ENCODE peak calls at places on chromosomes 4 and X, in seven cellular contexts. H is HCT116, E is K562, I is HepG2, N is SK-N-SH, U is GM12878, V is H1. A is an unnamed sample.

GRCh38 chrX:22433292-22434070 is 160.8 kb downstream of the CBLL2 start:
- DNase-seq in H (no peak), E (no peak), I (no peak), N (no peak), U (no peak), V (no peak), A (no peak)

GRCh38 chrX:118551426-118551825 is 55.8 kb downstream of the DOCK11 start:
- DNase-seq in H (no peak), E (no peak), I (no peak), N (no peak), U (no peak), V (no peak), A (no peak)

GRCh38 chr4:23455482-23455881 is 434.4 kb downstream of the PPARGC1A start:
- DNase-seq in H (no peak), E (no peak), I (peak), N (no peak), U (no peak), V (peak), A (no peak)

GRCh38 chrX:125757794-125758564 is 408.1 kb downstream of the DCAF12L2 start:
- DNase-seq in H (no peak), E (peak), I (no peak), N (no peak), U (no peak), V (no peak), A (no peak)

GRCh38 chr4:6054162-6054922 is 36.1 kb upstream of the C4orf50 start:
- DNase-seq in H (no peak), E (no peak), I (no peak), N (no peak), U (no peak), V (no peak), A (no peak)

GRCh38 chr4:54784188-54784671 is 126.5 kb downstream of the KIT start:
- DNase-seq in H (no peak), E (peak), I (no peak), N (no peak), U (no peak), V (no peak), A (peak)

GRCh38 chrX:153735274-153735673 is 10.6 kb downstream of the ABCD1 start:
- DNase-seq in H (no peak), E (peak), I (no peak), N (no peak), U (no peak), V (no peak), A (no peak)

GRCh38 chrX:134764202-134764785 is 106.0 kb upstream of the PLAC1 start:
- DNase-seq in H (peak), E (peak), I (peak), N (peak), U (no peak), V (no peak), A (no peak)

GRCh38 chrX:21865436-21865835 is 9.6 kb downstream of the YY2 start:
- DNase-seq in H (no peak), E (no peak), I (no peak), N (no peak), U (no peak), V (no peak), A (no peak)

GRCh38 chr4:53562409-53562808 is 28.9 kb downstream of the LNX1 start:
- DNase-seq in H (no peak), E (no peak), I (no peak), N (no peak), U (no peak), V (no peak), A (no peak)

GRCh38 chrX:150303386-150304097 is 59.6 kb upstream of the MAMLD1 start:
- DNase-seq in H (no peak), E (no peak), I (no peak), N (no peak), U (no peak), V (no peak), A (no peak)

GRCh38 chrX:116010939-116011338 is 159.6 kb upstream of the AGTR2 start:
- DNase-seq in H (no peak), E (no peak), I (no peak), N (no peak), U (no peak), V (no peak), A (no peak)

GRCh38 chr4:2390146-2390545 is 28.3 kb downstream of the ZFYVE28 start:
- DNase-seq in H (no peak), E (peak), I (peak), N (no peak), U (no peak), V (no peak), A (no peak)

GRCh38 chr4:115159141-115159540 is 45.7 kb upstream of the NDST4 start:
- DNase-seq in H (no peak), E (no peak), I (no peak), N (no peak), U (no peak), V (no peak), A (no peak)

GRCh38 chr4:99863804-99864203 is 30.4 kb downstream of the LAMTOR3 start:
- DNase-seq in H (no peak), E (peak), I (no peak), N (no peak), U (no peak), V (no peak), A (no peak)

GRCh38 chrX:8879750-8880149 is 78.6 kb upstream of the FAM9A start:
- DNase-seq in H (no peak), E (peak), I (peak), N (peak), U (no peak), V (peak), A (no peak)

GRCh38 chrX:83022020-83022419 is 486.1 kb upstream of the POU3F4 start:
- DNase-seq in H (no peak), E (no peak), I (no peak), N (no peak), U (no peak), V (no peak), A (peak)

GRCh38 chrX:153689654-153690465 is 2.1 kb downstream of the SLC6A8 start:
- DNase-seq in H (no peak), E (peak), I (no peak), N (peak), U (no peak), V (no peak), A (no peak)

GRCh38 chr4:142406051-142406549 is 440.0 kb downstream of the INPP4B start:
- DNase-seq in H (no peak), E (no peak), I (no peak), N (no peak), U (peak), V (no peak), A (peak)

GRCh38 chrX:138858438-138858837 is 146.9 kb upstream of the FGF13 start:
- DNase-seq in H (no peak), E (peak), I (no peak), N (no peak), U (no peak), V (no peak), A (no peak)

GRCh38 chr4:39613093-39613656 is 25.5 kb downstream of the SMIM14 start:
- DNase-seq in H (no peak), E (no peak), I (peak), N (no peak), U (no peak), V (no peak), A (peak)

GRCh38 chrX:11908371-11908770 is 150.3 kb downstream of the MSL3 start:
- DNase-seq in H (no peak), E (peak), I (peak), N (peak), U (peak), V (no peak), A (peak)

DNA sequence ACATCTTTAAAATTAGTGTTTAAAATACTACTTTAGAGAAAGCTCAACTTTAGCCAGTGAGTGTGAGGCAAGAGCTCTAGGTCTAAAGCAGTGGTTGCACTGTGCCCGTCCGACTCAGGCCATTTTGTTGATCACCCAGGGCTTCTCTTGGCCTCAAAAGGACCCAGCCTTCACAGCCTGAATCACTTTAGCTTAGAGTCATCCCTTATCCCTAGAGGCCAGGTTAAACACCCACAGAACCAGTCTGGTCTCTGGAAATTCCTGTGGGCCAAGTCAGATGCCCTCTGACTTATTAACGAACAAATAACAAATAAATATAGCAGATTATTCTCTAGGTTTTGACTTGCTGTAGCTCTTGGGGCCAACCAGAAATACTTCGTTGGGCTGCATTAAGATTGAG is 102.3 kb downstream of the WWC2 start:
- DNase-seq in H (no peak), E (no peak), I (no peak), N (no peak), U (no peak), V (no peak), A (peak)
- TF ChIP-seq JUND in H (no peak), E (no peak), I (no peak), N (no peak), U (no peak), V (no peak), A (no peak)

GRCh38 chr4:10457255-10457801 is at the start of gene ZNF518B:
- DNase-seq in H (peak), E (peak), I (no peak), N (peak), U (no peak), V (peak), A (peak)
- TF ChIP-seq JUND in H (no peak), E (no peak), I (no peak), N (no peak), U (no peak), V (no peak), A (no peak)

GRCh38 chr4:102678695-102679335 is 82.0 kb downstream of the MANBA start:
- DNase-seq in H (no peak), E (no peak), I (no peak), N (no peak), U (no peak), V (no peak), A (peak)

GRCh38 chr4:102678107-102678506 is 82.7 kb downstream of the MANBA start:
- DNase-seq in H (no peak), E (no peak), I (no peak), N (no peak), U (no peak), V (no peak), A (peak)

DNA sequence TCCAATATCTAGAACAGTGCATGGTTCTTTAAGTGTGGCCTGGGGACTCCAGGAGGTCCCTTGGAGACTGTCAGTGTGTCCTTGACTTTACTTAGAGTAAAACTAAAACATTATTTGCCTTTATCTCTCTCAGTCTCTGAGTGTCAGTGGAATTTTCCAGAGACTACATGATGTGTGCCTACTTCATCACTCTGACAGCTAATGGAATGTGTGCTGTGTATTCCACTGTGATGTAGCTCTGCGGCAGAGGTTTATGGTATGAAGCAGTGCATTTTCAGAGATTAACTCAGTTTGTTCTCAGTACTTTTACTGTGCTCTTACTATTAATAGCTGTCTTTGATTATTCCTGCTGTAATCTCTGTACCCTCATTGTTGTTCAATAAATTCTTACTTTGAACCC is 85.6 kb downstream of the MANBA start:
- DNase-seq in H (no peak), E (no peak), I (peak), N (no peak), U (no peak), V (no peak), A (no peak)
- TF ChIP-seq JUND in H (no peak), E (no peak), I (no peak), N (no peak), U (no peak), V (no peak), A (no peak)

GRCh38 chrX:9940397-9940796 is 26.8 kb upstream of the CLDN34 start:
- DNase-seq in H (no peak), E (no peak), I (no peak), N (no peak), U (no peak), V (no peak), A (no peak)
- TF ChIP-seq JUND in H (no peak), E (no peak), I (no peak), N (no peak), U (no peak), V (no peak), A (no peak)

GRCh38 chr4:149845643-149846208 is 30.1 kb upstream of the IQCM start:
- DNase-seq in H (no peak), E (no peak), I (no peak), N (no peak), U (no peak), V (no peak), A (no peak)

GRCh38 chr4:149836546-149836945 is 20.9 kb upstream of the IQCM start:
- DNase-seq in H (no peak), E (no peak), I (no peak), N (no peak), U (no peak), V (no peak), A (no peak)

GRCh38 chr4:149838036-149838435 is 22.4 kb upstream of the IQCM start:
- DNase-seq in H (no peak), E (no peak), I (no peak), N (no peak), U (no peak), V (no peak), A (no peak)

DNA sequence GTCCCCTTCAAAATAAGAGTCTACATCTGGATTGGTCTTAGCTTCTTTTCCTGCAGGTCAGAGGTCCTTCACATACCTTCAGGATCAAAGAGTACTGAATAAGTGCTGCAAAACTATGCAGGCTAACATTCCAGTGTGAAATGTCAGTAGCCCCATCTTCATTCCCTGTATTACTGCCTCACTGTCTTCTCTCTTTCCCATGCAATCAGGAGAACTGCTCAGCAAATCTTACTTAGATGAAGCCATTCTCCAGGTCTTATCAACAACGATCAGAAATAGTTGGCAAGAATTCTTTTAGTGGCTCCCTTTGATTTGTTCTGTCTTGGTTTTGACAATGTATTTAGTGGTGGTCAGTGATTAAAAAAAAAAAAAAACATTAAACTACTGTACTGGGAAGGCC is 26.0 kb upstream of the IQCM start:
- DNase-seq in H (no peak), E (no peak), I (no peak), N (no peak), U (no peak), V (no peak), A (no peak)
- TF ChIP-seq JUND in H (no peak), E (no peak), I (no peak), N (no peak), U (no peak), V (no peak), A (no peak)

GRCh38 chr4:25013756-25014737 is 16.7 kb downstream of the LGI2 start:
- DNase-seq in H (no peak), E (no peak), I (no peak), N (no peak), U (no peak), V (no peak), A (no peak)

GRCh38 chr4:25007608-25008007 is 23.1 kb downstream of the LGI2 start:
- DNase-seq in H (no peak), E (no peak), I (no peak), N (no peak), U (no peak), V (no peak), A (no peak)

GRCh38 chr4:25014965-25015506 is 15.7 kb downstream of the LGI2 start:
- DNase-seq in H (no peak), E (no peak), I (no peak), N (no peak), U (no peak), V (no peak), A (no peak)

GRCh38 chr4:25012671-25013070 is 18.1 kb downstream of the LGI2 start:
- DNase-seq in H (no peak), E (no peak), I (no peak), N (no peak), U (no peak), V (no peak), A (no peak)

GRCh38 chr4:25011135-25011866 is 19.4 kb downstream of the LGI2 start:
- DNase-seq in H (no peak), E (no peak), I (no peak), N (no peak), U (no peak), V (no peak), A (no peak)
- TF ChIP-seq JUND in H (no peak), E (no peak), I (no peak), N (no peak), U (no peak), V (no peak), A (no peak)

GRCh38 chr4:82201805-82202636 is 171.8 kb downstream of the HNRNPD start:
- DNase-seq in H (peak), E (peak), I (peak), N (peak), U (no peak), V (peak), A (peak)
- TF ChIP-seq JUND in H (no peak), E (peak), I (no peak), N (no peak), U (no peak), V (no peak), A (no peak)

GRCh38 chr4:159608434-159608833 is 505.6 kb downstream of the RAPGEF2 start:
- DNase-seq in H (no peak), E (no peak), I (no peak), N (no peak), U (no peak), V (no peak), A (peak)

GRCh38 chr4:159607824-159608223 is 504.9 kb downstream of the RAPGEF2 start:
- DNase-seq in H (no peak), E (no peak), I (no peak), N (no peak), U (no peak), V (no peak), A (no peak)

DNA sequence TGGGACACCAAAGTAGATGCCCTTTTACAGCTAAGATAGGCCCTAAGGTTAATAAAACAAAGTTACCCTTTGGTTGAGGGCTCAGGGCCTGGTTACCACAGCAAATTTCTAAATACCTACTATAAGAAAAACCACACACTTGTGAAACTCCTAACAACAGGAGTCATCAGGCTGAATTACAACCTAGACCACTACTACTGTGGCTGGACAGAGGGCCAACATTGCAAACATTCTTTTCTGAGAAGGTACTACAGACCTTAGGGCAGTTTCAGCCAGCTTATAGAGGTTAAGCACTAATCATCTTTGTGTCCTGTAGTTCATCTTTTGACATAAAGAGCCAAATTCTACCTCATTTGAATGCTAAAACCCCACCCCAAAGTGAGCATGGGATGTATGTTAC is 504.0 kb downstream of the RAPGEF2 start:
- DNase-seq in H (no peak), E (no peak), I (no peak), N (no peak), U (no peak), V (no peak), A (no peak)
- TF ChIP-seq JUND in H (no peak), E (no peak), I (no peak), N (no peak), U (no peak), V (no peak), A (no peak)